ENCODE peak calls at places on chromosomes 6 and 20, in ten cellular contexts. U, R, Q, O, N, A, Y, T, J and K are unnamed samples.

GRCh38 chr6:100296810-100297544 is 167.7 kb downstream of the SIM1 start:
- DNase-seq in Q (no peak), Y (no peak), U (no peak), R (no peak), O (no peak), T (peak; percentile 86), N (peak; percentile 77), J (no peak), A (peak; percentile 85), K (no peak)

GRCh38 chr20:35167787-35168186 is 4.1 kb upstream of the PROCR start:
- DNase-seq in N (no peak), T (no peak), Y (no peak), R (no peak), O (no peak), A (no peak), J (no peak), Q (no peak), U (no peak), K (no peak)

GRCh38 chr6:119575721-119576120 is 226.2 kb upstream of the MAN1A1 start:
- DNase-seq in A (peak; percentile 93), N (no peak), J (no peak), Y (no peak), Q (no peak), T (peak; percentile 87), U (no peak), O (no peak), R (no peak), K (no peak)

GRCh38 chr20:55086421-55086820 is 611.0 kb downstream of the DOK5 start:
- DNase-seq in N (no peak), A (no peak), T (no peak), Q (no peak), R (no peak), U (no peak), Y (no peak), O (no peak), J (no peak), K (no peak)

GRCh38 chr6:132797975-132798819 is at the start of gene SLC18B1:
- DNase-seq in Y (peak; percentile 83), J (peak; percentile 76), T (peak; percentile 65), N (no peak), O (peak; percentile 60), U (peak; percentile 69), R (peak; percentile 51), Q (no peak), A (peak; percentile 50), K (peak; percentile 65)

GRCh38 chr20:8209061-8209460 is 77.0 kb downstream of the PLCB1 start:
- DNase-seq in R (no peak), Y (no peak), O (no peak), Q (no peak), A (no peak), U (no peak), J (no peak), T (peak; percentile 7), N (no peak), K (no peak)

GRCh38 chr20:36908603-36909002 is 32.7 kb downstream of the TLDC2 start:
- DNase-seq in R (no peak), T (peak; percentile 8), O (no peak), A (no peak), J (no peak), Y (no peak), U (no peak), Q (no peak), N (no peak), K (no peak)

GRCh38 chr20:8216375-8217200 is 84.5 kb downstream of the PLCB1 start:
- DNase-seq in A (no peak), O (no peak), Y (no peak), Q (no peak), T (no peak), J (no peak), N (no peak), R (no peak), U (no peak), K (no peak)

GRCh38 chr6:31919624-31920303 is 7.8 kb upstream of the C2 start:
- DNase-seq in Y (no peak), R (no peak), J (no peak), U (no peak), A (no peak), T (no peak), O (no peak), Q (no peak), N (no peak), K (no peak)

GRCh38 chr6:124132256-124132655 is 328.6 kb downstream of the NKAIN2 start:
- DNase-seq in Y (no peak), Q (no peak), A (peak; percentile 20), O (no peak), R (no peak), N (no peak), T (no peak), J (no peak), U (no peak), K (no peak)

GRCh38 chr6:119079288-119079809 is 885 bp upstream of the FAM184A start:
- DNase-seq in R (no peak), U (no peak), A (peak; percentile 31), J (no peak), T (peak; percentile 74), O (no peak), Y (no peak), N (no peak), Q (no peak), K (no peak)

GRCh38 chr20:59709636-59710035 is 105.3 kb downstream of the PHACTR3 start:
- DNase-seq in R (no peak), Q (no peak), T (no peak), O (no peak), Y (no peak), N (no peak), U (no peak), A (no peak), J (no peak), K (no peak)

DNA sequence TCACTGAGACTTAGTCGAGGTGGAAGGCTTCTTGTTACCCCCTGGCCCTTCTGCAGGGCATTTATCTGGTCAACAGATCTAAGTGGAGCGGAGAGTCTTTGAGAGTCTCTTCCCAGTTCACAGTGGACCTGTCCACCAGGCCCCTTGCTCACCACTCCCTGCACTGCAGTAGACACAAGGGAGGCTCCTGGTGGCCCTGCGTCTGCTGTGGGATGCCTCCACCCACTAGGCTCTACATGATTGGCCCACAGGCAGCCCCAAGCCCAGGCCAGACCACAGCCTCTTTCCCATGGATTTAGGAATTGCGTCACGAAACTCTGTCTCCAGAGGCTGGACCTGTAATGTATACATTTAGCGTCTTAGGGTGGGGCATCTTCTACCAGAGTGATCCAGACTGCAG is 28.4 kb downstream of the TBC1D7 start:
- DNase-seq in J (no peak), T (no peak), O (no peak), Q (no peak), U (no peak), R (no peak), A (no peak), Y (no peak), N (no peak), K (no peak)
- H3K4me3 ChIP-seq in J (no peak overlapping the region), T (no peak overlapping the region), O (no peak overlapping the region), Q (no peak overlapping the region), U (no peak overlapping the region), R (no peak overlapping the region), A (no peak overlapping the region), Y (no peak overlapping the region), N (no peak overlapping the region), K (no peak overlapping the region)

GRCh38 chr6:21186479-21187055 is 407.0 kb upstream of the SOX4 start:
- DNase-seq in R (no peak), T (no peak), O (no peak), A (no peak), U (no peak), J (no peak), N (no peak), Q (no peak), Y (no peak), K (no peak)

GRCh38 chr6:21189721-21190120 is 403.8 kb upstream of the SOX4 start:
- DNase-seq in R (no peak), O (no peak), T (no peak), N (no peak), A (no peak), U (no peak), Y (no peak), J (no peak), Q (no peak), K (no peak)

GRCh38 chr6:21187485-21187884 is 406.1 kb upstream of the SOX4 start:
- DNase-seq in O (no peak), J (no peak), R (no peak), Q (no peak), A (no peak), T (no peak), Y (no peak), U (no peak), N (no peak), K (no peak)

GRCh38 chr6:21188505-21189223 is 404.9 kb upstream of the SOX4 start:
- DNase-seq in Q (no peak), O (no peak), T (no peak), N (no peak), R (no peak), J (no peak), U (no peak), A (peak; percentile 90), Y (no peak), K (no peak)

GRCh38 chr6:21185849-21186478 is 407.6 kb upstream of the SOX4 start:
- DNase-seq in Y (no peak), J (no peak), Q (no peak), O (no peak), R (peak; percentile 83), A (no peak), T (no peak), U (no peak), N (no peak), K (no peak)
- H3K4me1 ChIP-seq in Y (no peaks in the 10 kb centered on the region), J (no peaks in the 10 kb centered on the region), Q (peaks cover 21% of the 10 kb centered on the region), O (peaks cover 26% of the 10 kb centered on the region), R (peaks cover 12% of the 10 kb centered on the region), A (peaks cover 16% of the 10 kb centered on the region), T (peaks cover 4% of the 10 kb centered on the region), U (peaks cover 13% of the 10 kb centered on the region), N (no peaks in the 10 kb centered on the region), K (peaks cover 7% of the 10 kb centered on the region)

DNA sequence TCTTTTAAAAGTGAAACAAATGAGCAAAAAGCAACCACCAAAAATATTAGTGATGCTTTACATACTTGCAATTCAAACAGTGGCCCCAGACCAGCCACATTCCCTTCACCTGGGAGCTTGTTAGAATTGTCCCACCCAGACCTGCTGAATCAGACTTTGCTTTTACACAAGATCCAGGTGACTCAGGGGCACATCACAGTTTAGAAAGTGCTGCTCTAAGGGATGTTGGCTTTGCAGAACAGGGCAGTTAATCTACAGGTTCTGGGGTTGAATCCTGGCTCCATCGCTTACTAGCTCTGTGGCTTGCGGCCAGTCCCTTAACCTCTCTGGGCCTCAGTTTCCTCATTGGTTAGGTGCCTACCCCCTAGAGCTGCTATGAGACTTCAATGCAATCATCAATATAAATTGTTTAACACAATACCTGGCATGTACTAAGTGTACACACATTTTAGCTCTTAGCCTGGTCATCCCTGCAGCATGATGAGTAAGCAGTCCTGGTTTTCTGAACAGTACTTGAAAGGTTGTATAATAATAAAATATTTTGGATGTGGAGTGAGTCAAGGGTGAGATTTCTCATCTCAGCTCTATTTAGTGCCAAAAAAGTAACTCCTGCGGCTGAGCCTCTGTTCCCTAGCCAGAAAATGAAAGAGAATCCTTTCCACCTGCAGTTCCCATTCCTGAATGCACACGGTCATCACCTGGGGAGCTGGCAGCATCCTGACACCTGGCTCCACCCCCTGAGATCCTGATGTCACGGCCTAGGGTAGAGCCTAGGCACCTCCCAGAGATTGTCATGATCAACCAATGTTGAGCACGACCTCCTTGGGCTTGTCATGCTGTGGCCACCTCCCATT is 162.7 kb downstream of the ANKRD60 start:
- DNase-seq in R (no peak), Y (no peak), J (no peak), U (no peak), N (no peak), A (peak; percentile 90), T (peak; percentile 86), O (no peak), Q (no peak), K (no peak)
- H3K27ac ChIP-seq in R (no peak overlapping the region), Y (no peak overlapping the region), J (no peak overlapping the region), U (no peak overlapping the region), N (peak overlapping the region; percentile 55), A (peak overlapping the region; percentile 53), T (peak overlapping the region; percentile 21), O (no peak overlapping the region), Q (no peak overlapping the region), K (no peak overlapping the region)

GRCh38 chr6:105832358-105832757 is 253.8 kb upstream of the PRDM1 start:
- DNase-seq in R (no peak), J (no peak), N (no peak), Q (no peak), O (no peak), U (no peak), A (peak; percentile 31), Y (no peak), T (no peak), K (no peak)
- H3K4me3 ChIP-seq in R (no peak overlapping the region), J (no peak overlapping the region), N (no peak overlapping the region), Q (no peak overlapping the region), O (no peak overlapping the region), U (no peak overlapping the region), A (no peak overlapping the region), Y (no peak overlapping the region), T (no peak overlapping the region), K (no peak overlapping the region)